ENCODE peak calls at places on chromosomes 11 and 22, in seven cellular contexts. One of them, this sample, is unnamed.
A peak's percentile ranks its signal among the peaks of the same experiment; 100 is the strongest.

GRCh38 chr11:533049-533585 is 2.3 kb downstream of the HRAS start:
- DNase-seq in uterus: peak; percentile 15
- DNase-seq in RWPE1: no peak
- DNase-seq in MM.1S: no peak
- DNase-seq in heart left ventricle: no peak
- DNase-seq in K562: no peak
- DNase-seq in AG09319: no peak
- DNase-seq in this sample: no peak

GRCh38 chr11:109641549-109641948 is 219.6 kb downstream of the C11orf87 start:
- DNase-seq in AG09319: no peak
- DNase-seq in MM.1S: peak; percentile 12
- DNase-seq in heart left ventricle: no peak
- DNase-seq in RWPE1: peak; percentile 27
- DNase-seq in uterus: no peak
- DNase-seq in K562: no peak
- DNase-seq in this sample: no peak

GRCh38 chr22:49934144-49934890 is 15.9 kb downstream of the CRELD2 start:
- DNase-seq in MM.1S: no peak
- DNase-seq in RWPE1: no peak
- DNase-seq in K562: peak; percentile 45
- DNase-seq in heart left ventricle: peak; percentile 87
- DNase-seq in AG09319: no peak
- DNase-seq in uterus: peak; percentile 53
- DNase-seq in this sample: no peak

GRCh38 chr11:15663778-15664218 is 549.1 kb downstream of the INSC start:
- DNase-seq in uterus: no peak
- DNase-seq in AG09319: no peak
- DNase-seq in RWPE1: no peak
- DNase-seq in MM.1S: no peak
- DNase-seq in K562: no peak
- DNase-seq in heart left ventricle: no peak
- DNase-seq in this sample: no peak

GRCh38 chr22:42959472-42960145 is 55.3 kb downstream of the PACSIN2 start:
- DNase-seq in heart left ventricle: peak; percentile 67
- DNase-seq in MM.1S: no peak
- DNase-seq in RWPE1: peak; percentile 56
- DNase-seq in K562: peak; percentile 40
- DNase-seq in AG09319: no peak
- DNase-seq in uterus: no peak
- DNase-seq in this sample: no peak

GRCh38 chr11:16925495-16926065 is 88.6 kb downstream of the PLEKHA7 start:
- DNase-seq in AG09319: no peak
- DNase-seq in MM.1S: peak; percentile 86
- DNase-seq in RWPE1: peak; percentile 58
- DNase-seq in heart left ventricle: peak; percentile 64
- DNase-seq in K562: no peak
- DNase-seq in uterus: peak; percentile 18
- DNase-seq in this sample: peak; percentile 68

GRCh38 chr11:74909812-74910211 is 39.1 kb downstream of the XRRA1 start:
- DNase-seq in K562: no peak
- DNase-seq in AG09319: no peak
- DNase-seq in MM.1S: peak; percentile 69
- DNase-seq in uterus: no peak
- DNase-seq in RWPE1: no peak
- DNase-seq in heart left ventricle: no peak
- DNase-seq in this sample: no peak

GRCh38 chr11:45616802-45617549 is 48.4 kb downstream of the CHST1 start:
- DNase-seq in RWPE1: no peak
- DNase-seq in AG09319: no peak
- DNase-seq in MM.1S: no peak
- DNase-seq in K562: no peak
- DNase-seq in uterus: no peak
- DNase-seq in heart left ventricle: no peak
- DNase-seq in this sample: no peak

GRCh38 chr11:67365756-67366384 is 7.5 kb downstream of the CLCF1 start:
- DNase-seq in K562: no peak
- DNase-seq in heart left ventricle: no peak
- DNase-seq in AG09319: no peak
- DNase-seq in uterus: peak; percentile 52
- DNase-seq in RWPE1: no peak
- DNase-seq in MM.1S: no peak
- DNase-seq in this sample: no peak

GRCh38 chr22:39994046-39994565 is 648 bp upstream of the FAM83F start:
- DNase-seq in MM.1S: no peak
- DNase-seq in AG09319: no peak
- DNase-seq in K562: peak; percentile 67
- DNase-seq in RWPE1: no peak
- DNase-seq in heart left ventricle: no peak
- DNase-seq in uterus: no peak
- DNase-seq in this sample: no peak

GRCh38 chr22:24053481-24054226 is 42.5 kb downstream of the CABIN1 start:
- DNase-seq in AG09319: no peak
- DNase-seq in MM.1S: no peak
- DNase-seq in heart left ventricle: no peak
- DNase-seq in K562: no peak
- DNase-seq in RWPE1: no peak
- DNase-seq in uterus: no peak
- DNase-seq in this sample: peak; percentile 64

GRCh38 chr11:35765211-35765610 is 102.6 kb downstream of the TRIM44 start:
- DNase-seq in uterus: no peak
- DNase-seq in MM.1S: no peak
- DNase-seq in AG09319: no peak
- DNase-seq in K562: no peak
- DNase-seq in heart left ventricle: no peak
- DNase-seq in RWPE1: no peak
- DNase-seq in this sample: no peak

GRCh38 chr22:31295831-31296230 is 3.5 kb upstream of the PIK3IP1 start:
- DNase-seq in uterus: no peak
- DNase-seq in heart left ventricle: no peak
- DNase-seq in RWPE1: no peak
- DNase-seq in MM.1S: no peak
- DNase-seq in K562: no peak
- DNase-seq in AG09319: no peak
- DNase-seq in this sample: no peak

GRCh38 chr22:32576553-32577255 is 102.1 kb downstream of the FBXO7 start:
- DNase-seq in MM.1S: no peak
- DNase-seq in K562: peak; percentile 18
- DNase-seq in uterus: no peak
- DNase-seq in AG09319: no peak
- DNase-seq in heart left ventricle: no peak
- DNase-seq in RWPE1: no peak
- DNase-seq in this sample: no peak

GRCh38 chr11:33172996-33173395 is 11.7 kb upstream of the CSTF3 start:
- DNase-seq in heart left ventricle: peak; percentile 38
- DNase-seq in K562: no peak
- DNase-seq in MM.1S: no peak
- DNase-seq in uterus: no peak
- DNase-seq in AG09319: no peak
- DNase-seq in RWPE1: no peak
- DNase-seq in this sample: no peak

GRCh38 chr11:67202045-67202444 is 64.2 kb upstream of the GRK2 start:
- DNase-seq in MM.1S: no peak
- DNase-seq in uterus: no peak
- DNase-seq in K562: no peak
- DNase-seq in RWPE1: no peak
- DNase-seq in heart left ventricle: no peak
- DNase-seq in AG09319: no peak
- DNase-seq in this sample: no peak

GRCh38 chr22:47290706-47291430 is 528.4 kb downstream of the TBC1D22A start:
- DNase-seq in uterus: peak; percentile 7
- DNase-seq in K562: no peak
- DNase-seq in RWPE1: no peak
- DNase-seq in AG09319: no peak
- DNase-seq in MM.1S: no peak
- DNase-seq in heart left ventricle: no peak
- DNase-seq in this sample: no peak

GRCh38 chr22:29328055-29328454 is 12.6 kb upstream of the RASL10A start:
- DNase-seq in uterus: no peak
- DNase-seq in K562: no peak
- DNase-seq in RWPE1: no peak
- DNase-seq in heart left ventricle: no peak
- DNase-seq in MM.1S: no peak
- DNase-seq in AG09319: no peak
- DNase-seq in this sample: no peak
- TF ChIP-seq CTCF in uterus: no peak
- TF ChIP-seq CTCF in K562: no peak
- TF ChIP-seq CTCF in RWPE1: no peak
- TF ChIP-seq CTCF in heart left ventricle: no peak
- TF ChIP-seq CTCF in MM.1S: no peak
- TF ChIP-seq CTCF in AG09319: no peak
- TF ChIP-seq CTCF in this sample: no peak

GRCh38 chr11:43649921-43650320 is 30.6 kb upstream of the HSD17B12 start:
- DNase-seq in RWPE1: no peak
- DNase-seq in AG09319: no peak
- DNase-seq in K562: no peak
- DNase-seq in heart left ventricle: no peak
- DNase-seq in uterus: no peak
- DNase-seq in MM.1S: no peak
- DNase-seq in this sample: no peak

GRCh38 chr11:43646767-43647166 is 33.8 kb upstream of the HSD17B12 start:
- DNase-seq in MM.1S: no peak
- DNase-seq in RWPE1: no peak
- DNase-seq in uterus: no peak
- DNase-seq in AG09319: no peak
- DNase-seq in heart left ventricle: no peak
- DNase-seq in K562: no peak
- DNase-seq in this sample: no peak

GRCh38 chr11:43644626-43645299 is 35.8 kb upstream of the HSD17B12 start:
- DNase-seq in heart left ventricle: no peak
- DNase-seq in uterus: no peak
- DNase-seq in K562: peak; percentile 9
- DNase-seq in AG09319: no peak
- DNase-seq in MM.1S: peak; percentile 10
- DNase-seq in RWPE1: no peak
- DNase-seq in this sample: peak; percentile 21

GRCh38 chr11:43648888-43649287 is 31.6 kb upstream of the HSD17B12 start:
- DNase-seq in heart left ventricle: no peak
- DNase-seq in AG09319: no peak
- DNase-seq in uterus: no peak
- DNase-seq in MM.1S: no peak
- DNase-seq in RWPE1: no peak
- DNase-seq in K562: no peak
- DNase-seq in this sample: no peak

DNA sequence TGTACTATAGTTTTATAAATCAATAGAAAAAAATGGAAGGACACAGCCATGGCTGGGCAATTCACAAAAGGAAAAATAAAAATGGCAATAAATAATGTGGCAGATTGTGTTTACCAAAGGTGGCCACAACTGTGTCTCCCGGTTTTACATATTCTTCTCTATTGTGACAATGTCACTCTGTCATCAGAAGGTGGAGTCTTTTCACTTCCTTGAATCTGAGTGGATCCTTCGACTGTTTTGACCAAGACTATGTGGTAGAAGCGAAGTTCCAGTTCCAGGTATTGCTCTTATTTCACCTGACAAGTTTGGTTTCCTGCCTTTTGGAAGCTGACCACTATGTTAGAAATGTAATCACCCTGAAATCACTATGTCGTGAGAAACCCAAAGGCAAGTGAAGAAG is 31.0 kb upstream of the HSD17B12 start:
- DNase-seq in RWPE1: no peak
- DNase-seq in heart left ventricle: no peak
- DNase-seq in uterus: no peak
- DNase-seq in MM.1S: no peak
- DNase-seq in K562: no peak
- DNase-seq in AG09319: no peak
- DNase-seq in this sample: no peak
- TF ChIP-seq CTCF in RWPE1: no peak
- TF ChIP-seq CTCF in heart left ventricle: no peak
- TF ChIP-seq CTCF in uterus: no peak
- TF ChIP-seq CTCF in MM.1S: no peak
- TF ChIP-seq CTCF in K562: peak; percentile 19
- TF ChIP-seq CTCF in AG09319: no peak
- TF ChIP-seq CTCF in this sample: no peak

DNA sequence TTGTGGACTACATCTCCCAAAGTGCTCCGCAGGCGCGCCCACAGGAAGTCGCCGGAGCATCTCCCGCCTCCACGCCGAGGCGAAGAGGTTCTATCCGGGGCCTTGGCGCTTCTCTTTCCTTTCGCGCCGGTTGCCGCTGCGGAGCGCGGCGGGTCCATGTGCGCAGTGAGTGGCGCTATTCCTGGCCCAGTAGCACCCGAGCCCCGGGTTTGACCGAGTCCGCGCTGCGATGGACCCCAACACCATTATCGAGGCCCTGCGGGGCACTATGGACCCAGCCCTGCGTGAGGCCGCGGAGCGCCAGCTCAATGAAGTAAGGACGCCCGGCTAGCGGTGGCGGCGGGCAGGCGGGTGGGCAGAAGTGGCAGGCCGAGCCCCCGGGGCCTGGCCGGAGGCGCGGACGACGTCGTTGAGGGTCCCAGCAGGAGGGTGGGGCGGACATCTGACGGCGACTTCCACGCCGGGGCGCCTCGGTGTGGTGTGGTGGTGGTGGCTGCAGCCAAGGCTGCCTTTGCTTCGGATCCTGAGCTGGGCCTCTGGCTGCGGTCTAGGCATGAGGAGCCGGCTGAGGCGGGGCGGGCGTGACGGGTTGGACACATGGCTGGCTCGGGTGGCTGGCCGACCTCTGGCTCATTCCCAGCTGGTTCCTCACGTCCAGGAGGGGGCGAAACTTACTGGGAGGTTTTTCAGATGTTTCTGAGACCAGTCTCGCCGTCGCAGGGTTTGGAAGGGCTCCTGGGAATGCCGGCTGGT is at the start of gene IPO7:
- DNase-seq in K562: peak; percentile 83
- DNase-seq in RWPE1: peak; percentile 90
- DNase-seq in heart left ventricle: peak; percentile 95
- DNase-seq in uterus: peak; percentile 86
- DNase-seq in AG09319: peak; percentile 76
- DNase-seq in MM.1S: peak; percentile 94
- DNase-seq in this sample: peak; percentile 95
- TF ChIP-seq CTCF in K562: no peak
- TF ChIP-seq CTCF in RWPE1: peak; percentile 29
- TF ChIP-seq CTCF in heart left ventricle: peak; percentile 15
- TF ChIP-seq CTCF in uterus: peak; percentile 9
- TF ChIP-seq CTCF in AG09319: peak; percentile 47
- TF ChIP-seq CTCF in MM.1S: peak; percentile 6
- TF ChIP-seq CTCF in this sample: no peak

GRCh38 chr22:44444341-44445306 is 53.4 kb downstream of the RTL6 start:
- DNase-seq in heart left ventricle: no peak
- DNase-seq in RWPE1: no peak
- DNase-seq in K562: peak; percentile 14
- DNase-seq in MM.1S: no peak
- DNase-seq in uterus: no peak
- DNase-seq in AG09319: no peak
- DNase-seq in this sample: no peak
- TF ChIP-seq CTCF in heart left ventricle: no peak
- TF ChIP-seq CTCF in RWPE1: no peak
- TF ChIP-seq CTCF in K562: no peak
- TF ChIP-seq CTCF in MM.1S: peak; percentile 25
- TF ChIP-seq CTCF in uterus: no peak
- TF ChIP-seq CTCF in AG09319: no peak
- TF ChIP-seq CTCF in this sample: no peak

GRCh38 chr11:134533511-134533910 is 121.5 kb upstream of the B3GAT1 start:
- DNase-seq in AG09319: no peak
- DNase-seq in uterus: no peak
- DNase-seq in RWPE1: no peak
- DNase-seq in MM.1S: no peak
- DNase-seq in K562: no peak
- DNase-seq in heart left ventricle: peak; percentile 9
- DNase-seq in this sample: no peak
- TF ChIP-seq CTCF in AG09319: no peak
- TF ChIP-seq CTCF in uterus: no peak
- TF ChIP-seq CTCF in RWPE1: no peak
- TF ChIP-seq CTCF in MM.1S: no peak
- TF ChIP-seq CTCF in K562: no peak
- TF ChIP-seq CTCF in heart left ventricle: no peak
- TF ChIP-seq CTCF in this sample: no peak